ENCODE peak calls at places on chromosome 21, in four cellular contexts. C is coronary artery, P is testis, A is GM20000. F is an unnamed sample.

GRCh38 chr21:34306246-34306645 is 57.6 kb upstream of the KCNE2 start:
- DNase-seq in C (no peak), P (no peak), A (no peak), F (no peak)

GRCh38 chr21:25735221-25735894 is 586 bp downstream of the GABPA start:
- DNase-seq in C (peak), P (peak), A (peak), F (peak)

GRCh38 chr21:29376556-29376955 is 77.8 kb downstream of the BACH1 start:
- DNase-seq in C (no peak), P (peak), A (peak), F (no peak)

GRCh38 chr21:35441868-35442582 is 392.9 kb upstream of the RUNX1 start:
- DNase-seq in C (no peak), P (no peak), A (no peak), F (no peak)

GRCh38 chr21:26368591-26368990 is 198.0 kb upstream of the APP start:
- DNase-seq in C (no peak), P (no peak), A (no peak), F (no peak)

GRCh38 chr21:20644552-20644951 is 353.7 kb upstream of the NCAM2 start:
- DNase-seq in C (no peak), P (no peak), A (no peak), F (no peak)

GRCh38 chr21:35189077-35189863 is 140.2 kb upstream of the RUNX1 start:
- DNase-seq in C (no peak), P (no peak), A (peak), F (no peak)

GRCh38 chr21:27292851-27293638 is 326.2 kb upstream of the ADAMTS5 start:
- DNase-seq in C (no peak), P (no peak), A (no peak), F (no peak)

GRCh38 chr21:27382404-27382803 is 415.5 kb upstream of the ADAMTS5 start:
- DNase-seq in C (no peak), P (no peak), A (no peak), F (no peak)

GRCh38 chr21:26389971-26390641 is 183.0 kb downstream of the CYYR1 start:
- DNase-seq in C (no peak), P (no peak), A (no peak), F (no peak)

GRCh38 chr21:14773777-14774345 is 227.7 kb upstream of the SAMSN1 start:
- DNase-seq in C (no peak), P (peak), A (peak), F (peak)

GRCh38 chr21:21232320-21232719 is 234.1 kb downstream of the NCAM2 start:
- DNase-seq in C (no peak), P (peak), A (no peak), F (no peak)

GRCh38 chr21:34128674-34129038 is 55.3 kb downstream of the MRPS6 start:
- DNase-seq in C (no peak), P (no peak), A (no peak), F (no peak)

GRCh38 chr21:36212513-36212780 is 55.8 kb downstream of the DOP1B start:
- DNase-seq in C (no peak), P (no peak), A (no peak), F (no peak)

GRCh38 chr21:35136586-35137254 is 87.6 kb upstream of the RUNX1 start:
- DNase-seq in C (no peak), P (no peak), A (no peak), F (no peak)

GRCh38 chr21:35427320-35428040 is 378.4 kb upstream of the RUNX1 start:
- DNase-seq in C (no peak), P (peak), A (no peak), F (no peak)

DNA sequence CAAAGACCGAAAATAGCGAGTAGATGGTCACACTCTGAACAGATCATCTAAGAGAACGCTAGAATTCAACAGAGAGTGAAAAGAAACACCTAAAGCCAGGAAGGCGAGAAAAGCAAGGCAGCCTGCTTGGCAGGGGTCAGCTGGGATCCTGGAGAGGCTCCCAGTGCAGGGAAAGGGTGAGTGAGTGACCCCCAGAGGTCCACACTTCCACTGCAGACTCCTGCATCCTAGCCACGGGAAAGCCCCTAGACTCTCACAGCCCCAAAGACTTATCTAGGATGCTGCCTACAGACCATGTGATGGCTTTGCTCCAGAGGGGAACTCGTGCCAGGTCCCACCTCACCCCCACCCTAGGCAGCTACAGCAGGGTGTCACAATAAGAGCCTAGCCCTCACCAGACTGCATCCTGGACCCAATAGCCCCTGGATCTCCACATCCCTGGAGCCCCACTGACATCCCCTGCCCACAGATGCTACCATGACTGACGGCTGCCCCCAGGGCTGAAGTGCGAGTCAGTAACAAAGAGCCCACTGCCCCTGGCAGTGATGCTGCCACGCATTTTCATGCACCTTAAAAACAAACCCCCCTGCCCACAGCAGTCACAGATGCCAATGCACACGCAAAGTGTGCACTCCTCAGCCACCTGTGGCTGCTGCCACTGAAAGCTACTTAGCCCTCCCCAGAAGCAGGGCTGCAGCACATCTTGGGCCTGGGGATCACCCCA is 62.2 kb downstream of the PSMG1 start:
- DNase-seq in C (no peak), P (no peak), A (no peak), F (no peak)
- TF ChIP-seq CTCF in C (no peak), P (no peak), A (no peak), F (no peak)

DNA sequence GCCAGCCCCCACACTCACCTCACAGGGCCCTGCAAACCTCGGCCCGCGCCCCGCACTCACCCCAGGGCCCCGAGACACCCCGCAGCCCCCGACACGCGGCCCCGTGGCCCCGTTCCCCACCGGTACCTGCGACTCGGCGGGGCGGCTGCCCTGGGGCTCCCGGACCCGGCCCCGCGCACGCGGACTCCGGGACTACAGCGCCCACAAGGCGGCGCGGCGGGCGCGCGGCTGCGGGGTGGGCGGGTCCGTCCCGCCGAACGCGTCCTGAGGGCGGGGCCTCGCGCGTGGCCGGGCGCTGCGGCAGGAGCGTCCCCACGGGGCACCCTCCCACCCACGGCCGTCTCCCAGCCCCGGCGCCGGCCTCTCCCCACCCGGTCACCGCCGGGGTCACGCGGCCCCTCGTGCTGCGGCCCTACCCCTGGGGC is at the start of gene SLC19A1:
- DNase-seq in C (peak), P (peak), A (peak), F (peak)
- TF ChIP-seq CTCF in C (no peak), P (peak), A (peak), F (no peak)

GRCh38 chr21:23016617-23017016 is 2018.4 kb downstream of the NCAM2 start:
- DNase-seq in C (no peak), P (peak), A (no peak), F (no peak)
- TF ChIP-seq CTCF in C (no peak), P (peak), A (no peak), F (no peak)

GRCh38 chr21:38170705-38171682 is 85.8 kb upstream of the KCNJ15 start:
- DNase-seq in C (no peak), P (no peak), A (no peak), F (no peak)
- TF ChIP-seq CTCF in C (no peak), P (no peak), A (no peak), F (no peak)

GRCh38 chr21:44962481-44962966 is 22.7 kb downstream of the SLX9 start:
- DNase-seq in C (no peak), P (no peak), A (no peak), F (no peak)

GRCh38 chr21:44958471-44959191 is 18.8 kb downstream of the SLX9 start:
- DNase-seq in C (peak), P (peak), A (no peak), F (no peak)

GRCh38 chr21:44957901-44958451 is 18.1 kb downstream of the SLX9 start:
- DNase-seq in C (no peak), P (no peak), A (no peak), F (no peak)

GRCh38 chr21:44959376-44960091 is 19.7 kb downstream of the SLX9 start:
- DNase-seq in C (no peak), P (no peak), A (no peak), F (no peak)

GRCh38 chr21:44960141-44961092 is 20.6 kb downstream of the SLX9 start:
- DNase-seq in C (no peak), P (no peak), A (no peak), F (no peak)
- TF ChIP-seq CTCF in C (no peak), P (no peak), A (no peak), F (no peak)

DNA sequence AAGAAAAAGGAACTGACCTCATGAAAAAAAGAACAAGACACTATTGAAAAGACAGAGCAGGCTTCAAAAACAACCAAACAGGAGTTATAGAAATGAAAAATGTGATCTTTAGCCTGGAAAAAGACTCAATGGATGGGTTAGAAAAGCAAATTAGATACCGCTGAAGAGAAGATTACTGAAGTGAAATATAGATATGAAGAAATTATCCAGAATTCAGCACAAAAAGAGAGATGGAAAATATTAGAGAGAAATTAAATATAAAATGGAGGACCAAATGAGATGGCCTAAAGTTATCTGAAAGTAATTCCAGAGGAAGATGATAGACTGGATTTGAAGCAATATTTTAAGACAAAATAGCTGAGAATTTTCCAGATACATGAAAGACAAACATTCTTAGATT is 63.0 kb downstream of the SLC37A1 start:
- DNase-seq in C (no peak), P (no peak), A (no peak), F (no peak)
- TF ChIP-seq CTCF in C (no peak), P (no peak), A (no peak), F (no peak)

GRCh38 chr21:32155226-32155625 is 123.6 kb downstream of the MIS18A start:
- DNase-seq in C (no peak), P (no peak), A (no peak), F (no peak)
- TF ChIP-seq CTCF in C (no peak), P (no peak), A (no peak), F (no peak)

DNA sequence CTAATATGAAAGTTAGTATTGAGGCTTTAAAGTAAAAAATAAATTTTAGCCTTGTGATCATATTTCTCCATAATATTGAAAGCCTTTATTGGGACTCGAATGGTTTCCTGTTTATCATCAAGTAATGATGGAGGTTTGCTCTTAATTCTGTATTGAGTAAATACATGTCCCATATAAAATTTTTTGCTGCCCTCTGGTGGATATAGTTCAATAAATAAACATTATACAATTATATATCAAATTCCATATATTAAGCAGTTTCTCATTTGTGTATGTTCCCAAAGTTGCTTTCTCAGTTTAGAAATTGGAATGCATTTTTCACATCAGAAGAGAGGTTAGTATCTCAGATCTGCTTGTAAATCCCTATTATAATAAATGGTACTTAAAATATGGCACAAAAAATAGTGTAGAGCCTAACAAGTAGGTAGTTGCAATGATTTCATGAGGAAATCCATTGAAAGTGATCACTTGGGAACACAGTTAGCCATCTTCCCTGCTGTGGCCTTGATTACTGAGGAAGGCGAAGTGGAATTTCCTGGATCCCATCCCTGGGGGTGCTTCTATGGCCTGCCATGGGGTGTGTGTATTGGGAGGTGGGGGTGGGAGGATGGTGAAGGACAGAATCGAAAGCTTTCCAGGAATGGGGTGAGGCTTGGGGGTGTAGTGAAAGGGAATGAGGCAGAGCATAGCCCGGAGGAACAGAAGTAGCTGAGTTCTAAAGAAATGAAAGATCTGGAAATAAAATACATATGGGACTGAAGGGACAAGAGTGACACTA is 84.1 kb upstream of the C21orf91 start:
- DNase-seq in C (no peak), P (no peak), A (peak), F (no peak)
- TF ChIP-seq CTCF in C (no peak), P (no peak), A (no peak), F (no peak)

DNA sequence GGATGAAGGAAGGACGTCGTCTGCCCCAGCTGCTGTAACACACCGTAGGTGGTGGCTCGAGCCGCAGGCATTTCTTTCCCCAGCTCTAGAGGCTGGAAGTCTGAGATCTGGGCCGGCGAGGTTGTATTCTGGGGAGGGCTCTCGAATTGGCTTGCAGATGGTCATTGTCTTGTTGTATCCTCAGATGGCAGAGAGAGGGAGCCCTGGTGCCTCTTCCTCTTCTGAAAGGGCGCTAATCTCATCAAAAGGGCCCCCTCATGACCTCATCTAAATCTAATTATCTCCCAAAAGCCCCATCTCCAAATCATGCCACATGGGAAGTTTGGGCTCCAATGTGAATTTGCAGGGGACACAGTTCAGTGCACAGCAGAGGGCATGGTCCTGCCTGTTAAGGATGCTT is 109.0 kb downstream of the SIK1 start:
- DNase-seq in C (no peak), P (no peak), A (no peak), F (no peak)
- TF ChIP-seq CTCF in C (no peak), P (no peak), A (no peak), F (no peak)

DNA sequence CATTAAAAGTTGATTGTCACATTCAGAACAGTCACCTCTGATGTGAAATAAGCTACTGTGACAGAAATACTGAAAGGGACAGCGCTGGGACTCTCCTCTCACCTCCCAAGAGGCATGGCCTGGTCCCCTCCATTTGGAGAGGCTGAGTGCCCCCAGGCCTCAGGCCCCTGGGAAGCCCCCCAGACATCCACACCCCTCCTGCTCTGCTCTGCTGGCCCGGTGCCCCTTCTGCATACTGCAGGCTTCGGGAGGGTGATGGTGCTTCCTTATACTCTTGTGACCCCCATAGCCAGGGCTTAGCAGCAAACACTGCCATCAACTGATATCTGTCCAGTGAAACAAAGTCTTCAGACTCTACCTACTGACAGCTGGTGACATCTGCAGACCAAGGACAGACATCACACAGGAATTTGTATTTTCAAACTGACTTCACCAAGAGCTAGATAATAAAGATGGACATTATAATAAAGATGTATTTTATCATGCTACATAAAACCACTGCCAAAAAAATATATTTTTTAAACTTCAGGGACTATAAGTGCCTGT is 36.9 kb downstream of the C2CD2 start:
- DNase-seq in C (no peak), P (no peak), A (no peak), F (no peak)
- TF ChIP-seq CTCF in C (no peak), P (no peak), A (no peak), F (no peak)

F was measured in omental fat pad.